ENCODE peak calls at places on chromosomes 3 and 15, in seven cellular contexts. H is GM06990; F is mesenchymal stem cell; C is astrocyte of the cerebellum; R is heart left ventricle; E is choroid plexus epithelial cell; Z is CD8-positive, alpha-beta T cell. D is an unnamed sample.

GRCh38 chr3:175433026-175433668 is 574.0 kb downstream of the NAALADL2 start:
- DNase-seq in E (peak; percentile 30), F (peak; percentile 63), Z (no peak), C (no peak), R (no peak), H (no peak), D (no peak)

GRCh38 chr15:59154268-59154667 is 49.3 kb downstream of the CCNB2 start:
- DNase-seq in E (no peak), R (no peak), H (no peak), Z (no peak), C (no peak), F (no peak), D (no peak)

GRCh38 chr3:155416500-155417118 is 123.1 kb upstream of the STRIT1 start:
- DNase-seq in C (no peak), F (peak; percentile 40), R (no peak), Z (no peak), E (peak; percentile 3), H (no peak), D (no peak)

GRCh38 chr3:69212411-69213160 is 90.2 kb upstream of the LMOD3 start:
- DNase-seq in Z (no peak), C (peak; percentile 49), E (peak; percentile 92), H (peak; percentile 70), R (no peak), F (peak; percentile 88), D (no peak)

GRCh38 chr3:127193341-127193740 is 410 bp downstream of the PRR23E start:
- DNase-seq in E (no peak), H (no peak), Z (no peak), C (no peak), F (no peak), R (no peak), D (peak; percentile 22)

GRCh38 chr3:73516656-73517055 is 108.1 kb downstream of the PDZRN3 start:
- DNase-seq in F (no peak), R (no peak), H (no peak), Z (no peak), E (peak; percentile 17), C (no peak), D (peak; percentile 68)

GRCh38 chr15:63370764-63371163 is 10.9 kb downstream of the CA12 start:
- DNase-seq in Z (no peak), C (no peak), H (no peak), R (no peak), F (no peak), E (no peak), D (peak; percentile 44)

GRCh38 chr3:24145981-24146822 is 201.1 kb downstream of the NR1D2 start:
- DNase-seq in Z (no peak), F (peak; percentile 95), C (peak; percentile 36), R (no peak), E (peak; percentile 94), H (no peak), D (no peak)

GRCh38 chr3:152472606-152472954 is 203.9 kb downstream of the MBNL1 start:
- DNase-seq in C (no peak), Z (no peak), F (no peak), H (no peak), R (no peak), E (no peak), D (no peak)
- H3K4me3 ChIP-seq in C (no peak overlapping the region), Z (peak overlapping the region; percentile 40), F (no peak overlapping the region), H (no peak overlapping the region), R (no peak overlapping the region), E (no peak overlapping the region), D (no peak overlapping the region)

DNA sequence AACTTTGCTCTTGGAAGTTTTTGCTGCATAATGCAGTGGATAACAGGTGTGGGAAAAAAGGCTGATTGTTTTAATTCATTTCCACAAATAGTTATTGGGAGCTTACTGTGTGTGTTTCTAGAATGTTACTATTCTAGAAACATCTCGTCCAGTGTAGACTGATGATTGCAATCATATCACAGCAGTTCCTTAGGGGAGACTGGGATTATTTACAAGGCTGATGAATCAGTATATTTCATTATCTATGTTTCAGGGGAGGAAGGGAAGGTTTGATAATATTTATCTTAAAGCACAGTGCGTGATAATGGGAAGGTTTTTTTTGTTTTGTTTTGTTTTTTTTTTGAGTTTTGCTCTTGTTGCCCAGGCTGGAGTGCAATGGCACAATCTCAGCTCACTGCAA is 2.4 kb downstream of the USP13 start:
- DNase-seq in F (no peak), R (no peak), E (no peak), Z (no peak), C (no peak), H (no peak), D (no peak)
- H3K4me3 ChIP-seq in F (no peak overlapping the region), R (peak overlapping the region; percentile 70), E (no peak overlapping the region), Z (no peak overlapping the region), C (no peak overlapping the region), H (no peak overlapping the region), D (no peak overlapping the region)

GRCh38 chr3:198079771-198080520 is 119.9 kb downstream of the LMLN start:
- DNase-seq in F (peak; percentile 14), Z (peak; percentile 16), H (no peak), R (no peak), E (peak; percentile 23), C (no peak), D (no peak)
- H3K4me3 ChIP-seq in F (peak overlapping the region; percentile 50), Z (peak overlapping the region; percentile 82), H (peak overlapping the region; percentile 6), R (peak overlapping the region; percentile 43), E (peak overlapping the region; percentile 43), C (peak overlapping the region; percentile 36), D (no peak overlapping the region)

GRCh38 chr3:125212096-125212508 is 446 bp downstream of the SLC12A8 start:
- DNase-seq in Z (no peak), H (no peak), F (peak; percentile 22), R (no peak), C (no peak), E (no peak), D (no peak)
- H3K4me3 ChIP-seq in Z (peak overlapping the region; percentile 38), H (peak overlapping the region; percentile 56), F (peak overlapping the region; percentile 75), R (peak overlapping the region; percentile 50), C (peak overlapping the region; percentile 43), E (peak overlapping the region; percentile 61), D (peak overlapping the region; percentile 39)

DNA sequence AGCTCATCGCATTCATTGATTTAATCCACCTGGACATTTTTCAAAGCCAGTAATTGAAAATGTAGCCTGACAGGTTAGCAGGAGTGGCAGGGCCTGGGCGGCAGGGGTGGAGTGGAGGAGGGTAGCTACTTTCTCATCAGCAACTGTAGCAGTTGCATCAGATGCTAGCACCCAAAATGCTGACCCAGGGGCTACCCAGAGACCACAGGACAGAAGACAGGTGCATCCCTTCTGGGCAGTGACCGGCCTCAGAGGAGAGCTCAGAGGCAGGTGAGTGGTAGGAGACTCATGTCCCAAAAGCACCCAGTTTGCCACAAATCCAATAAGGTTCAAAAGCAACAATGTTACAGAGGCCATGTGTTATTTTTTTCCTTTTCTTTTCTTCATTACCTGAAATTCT is 242.3 kb downstream of the CD47 start:
- DNase-seq in F (no peak), R (no peak), H (no peak), E (no peak), C (no peak), Z (no peak), D (no peak)
- H3K4me3 ChIP-seq in F (no peak overlapping the region), R (no peak overlapping the region), H (no peak overlapping the region), E (no peak overlapping the region), C (no peak overlapping the region), Z (no peak overlapping the region), D (no peak overlapping the region)

GRCh38 chr15:41502787-41503668 is 9.4 kb downstream of the ITPKA start:
- DNase-seq in C (no peak), R (no peak), Z (no peak), H (no peak), F (no peak), E (no peak), D (no peak)
- H3K4me3 ChIP-seq in C (no peak overlapping the region), R (peak overlapping the region; percentile 20), Z (peak overlapping the region; percentile 53), H (no peak overlapping the region), F (no peak overlapping the region), E (no peak overlapping the region), D (no peak overlapping the region)

GRCh38 chr15:92591275-92591674 is 64.3 kb downstream of the FAM174B start:
- DNase-seq in F (no peak), R (no peak), C (no peak), Z (no peak), E (no peak), H (no peak), D (no peak)

GRCh38 chr15:92597548-92597947 is 58.0 kb downstream of the FAM174B start:
- DNase-seq in C (no peak), Z (no peak), F (no peak), R (no peak), H (no peak), E (no peak), D (peak; percentile 51)

GRCh38 chr15:92599394-92599970 is 56.1 kb downstream of the FAM174B start:
- DNase-seq in F (no peak), R (no peak), E (peak; percentile 94), C (peak; percentile 93), Z (no peak), H (no peak), D (no peak)

GRCh38 chr15:92596623-92597022 is 59.0 kb downstream of the FAM174B start:
- DNase-seq in R (no peak), E (no peak), H (no peak), Z (no peak), C (no peak), F (no peak), D (no peak)

GRCh38 chr15:92595506-92596337 is 59.9 kb downstream of the FAM174B start:
- DNase-seq in H (no peak), C (no peak), Z (no peak), F (no peak), E (no peak), R (no peak), D (no peak)
- H3K4me3 ChIP-seq in H (no peak overlapping the region), C (no peak overlapping the region), Z (no peak overlapping the region), F (no peak overlapping the region), E (no peak overlapping the region), R (no peak overlapping the region), D (no peak overlapping the region)

GRCh38 chr15:40925863-40926658 is 3.1 kb upstream of the DLL4 start:
- DNase-seq in H (no peak), Z (no peak), R (no peak), F (peak; percentile 61), E (no peak), C (no peak), D (no peak)
- H3K4me3 ChIP-seq in H (peak overlapping the region; percentile 11), Z (peak overlapping the region; percentile 33), R (peak overlapping the region; percentile 14), F (peak overlapping the region; percentile 24), E (peak overlapping the region; percentile 20), C (peak overlapping the region; percentile 4), D (no peak overlapping the region)